ENCODE peak calls at places on chromosomes 4 and X, in four cellular contexts. One of them, this sample, is unnamed.

GRCh38 chr4:20318011-20318898 is 66.5 kb downstream of the SLIT2 start:
- DNase-seq in HS-5: no peak
- DNase-seq in ACHN: no peak
- DNase-seq in left lung: no peak
- DNase-seq in this sample: no peak

GRCh38 chr4:84965558-84966381 is 720 bp downstream of the WDFY3 start:
- DNase-seq in ACHN: peak
- DNase-seq in left lung: peak
- DNase-seq in HS-5: no peak
- DNase-seq in this sample: no peak

GRCh38 chrX:50613846-50614245 is 143.2 kb upstream of the DGKK start:
- DNase-seq in ACHN: no peak
- DNase-seq in left lung: no peak
- DNase-seq in HS-5: no peak
- DNase-seq in this sample: no peak

GRCh38 chr4:41375561-41375960 is 118.8 kb downstream of the UCHL1 start:
- DNase-seq in ACHN: no peak
- DNase-seq in HS-5: no peak
- DNase-seq in left lung: no peak
- DNase-seq in this sample: no peak

GRCh38 chrX:45422216-45422925 is 221.7 kb upstream of the DIPK2B start:
- DNase-seq in HS-5: no peak
- DNase-seq in left lung: no peak
- DNase-seq in ACHN: no peak
- DNase-seq in this sample: peak

GRCh38 chrX:15474058-15474457 is 19.1 kb downstream of the PIR start:
- DNase-seq in HS-5: no peak
- DNase-seq in ACHN: no peak
- DNase-seq in left lung: no peak
- DNase-seq in this sample: no peak

GRCh38 chr4:24856586-24856985 is 56.3 kb downstream of the CCDC149 start:
- DNase-seq in HS-5: peak
- DNase-seq in ACHN: peak
- DNase-seq in left lung: no peak
- DNase-seq in this sample: no peak

GRCh38 chrX:10574663-10575062 is 45.7 kb downstream of the MID1 start:
- DNase-seq in left lung: no peak
- DNase-seq in ACHN: no peak
- DNase-seq in HS-5: no peak
- DNase-seq in this sample: no peak

GRCh38 chrX:123962006-123962485 is 540 bp downstream of the STAG2 start:
- DNase-seq in left lung: no peak
- DNase-seq in ACHN: no peak
- DNase-seq in HS-5: no peak
- DNase-seq in this sample: no peak

GRCh38 chr4:138634915-138635314 is 380.7 kb upstream of the NOCT start:
- DNase-seq in ACHN: no peak
- DNase-seq in HS-5: no peak
- DNase-seq in left lung: no peak
- DNase-seq in this sample: no peak

GRCh38 chr4:152663203-152664066 is 16.4 kb downstream of the TMEM154 start:
- DNase-seq in left lung: no peak
- DNase-seq in ACHN: no peak
- DNase-seq in HS-5: no peak
- DNase-seq in this sample: no peak